ENCODE peak calls at places on chromosomes 1 and 21, in five cellular contexts. V is amygdala; N is lung; T is A172; A is CD8-positive, alpha-beta memory T cell. W is an unnamed sample.
A peak's percentile ranks its signal among the peaks of the same experiment; 100 is the strongest.

GRCh38 chr1:1344672-1345361 is 4.4 kb downstream of the DVL1 start:
- DNase-seq in V (no peak), N (no peak), T (peak; percentile 91), A (no peak), W (peak; percentile 81)

GRCh38 chr1:13807213-13807612 is 107.2 kb downstream of the PRDM2 start:
- DNase-seq in V (no peak), N (no peak), T (no peak), A (no peak), W (peak; percentile 7)

GRCh38 chr1:63691672-63692425 is 82.0 kb upstream of the ROR1 start:
- DNase-seq in V (peak; percentile 8), N (peak; percentile 72), T (peak; percentile 81), A (peak; percentile 16), W (peak; percentile 80)

GRCh38 chr1:212860713-212861581 is 2.9 kb downstream of the FLVCR1 start:
- DNase-seq in V (no peak), N (no peak), T (peak; percentile 21), A (no peak), W (peak; percentile 39)

GRCh38 chr1:41078616-41079015 is 57.1 kb upstream of the SLFNL1 start:
- DNase-seq in V (no peak), N (no peak), T (no peak), A (no peak), W (no peak)

GRCh38 chr1:109181085-109181806 is 32.5 kb upstream of the SARS1 start:
- DNase-seq in V (no peak), N (no peak), T (no peak), A (no peak), W (no peak)

GRCh38 chr1:172286629-172287076 is 133.8 kb upstream of the C1orf105 start:
- DNase-seq in V (no peak), N (no peak), T (peak; percentile 97), A (no peak), W (peak; percentile 98)

GRCh38 chr1:158002630-158003408 is 9.4 kb downstream of the KIRREL1 start:
- DNase-seq in V (no peak), N (no peak), T (no peak), A (no peak), W (peak; percentile 88)

GRCh38 chr1:145926706-145927072 is 595 bp downstream of the RBM8A start:
- DNase-seq in V (no peak), N (no peak), T (no peak), A (no peak), W (no peak)

GRCh38 chr1:175885247-175885646 is 141.9 kb upstream of the TNR start:
- DNase-seq in V (no peak), N (no peak), T (no peak), A (no peak), W (no peak)

GRCh38 chr1:54464477-54465146 is 58.4 kb upstream of the SSBP3 start:
- DNase-seq in V (no peak), N (no peak), T (peak; percentile 26), A (no peak), W (peak; percentile 44)

GRCh38 chr1:36861380-36861779 is 172.9 kb downstream of the GRIK3 start:
- DNase-seq in V (no peak), N (no peak), T (no peak), A (no peak), W (no peak)

GRCh38 chr1:207951652-207952051 is 40.7 kb upstream of the CD34 start:
- DNase-seq in V (no peak), N (no peak), T (no peak), A (no peak), W (no peak)

GRCh38 chr1:65260851-65261473 is 48.4 kb upstream of the DNAJC6 start:
- DNase-seq in V (peak; percentile 53), N (no peak), T (peak; percentile 73), A (no peak), W (peak; percentile 94)

GRCh38 chr21:33293811-33294216 is 27.6 kb downstream of the IL10RB start:
- DNase-seq in V (no peak), N (no peak), T (no peak), A (peak; percentile 48), W (no peak)

GRCh38 chr1:92480200-92480812 is 6.4 kb downstream of the GFI1 start:
- DNase-seq in V (no peak), N (no peak), T (no peak), A (no peak), W (no peak)

GRCh38 chr1:207647966-207648906 is 3.3 kb downstream of the CR1L start:
- DNase-seq in V (no peak), N (no peak), T (no peak), A (no peak), W (no peak)

GRCh38 chr1:59678065-59678808 is 136.5 kb upstream of the HOOK1 start:
- DNase-seq in V (no peak), N (no peak), T (no peak), A (no peak), W (no peak)

GRCh38 chr1:2290595-2291510 is 62.7 kb downstream of the SKI start:
- DNase-seq in V (peak; percentile 69), N (peak; percentile 87), T (peak; percentile 95), A (peak; percentile 76), W (peak; percentile 99)

GRCh38 chr21:22791986-22792560 is 1793.9 kb downstream of the NCAM2 start:
- DNase-seq in V (no peak), N (no peak), T (peak; percentile 38), A (peak; percentile 18), W (peak; percentile 52)

GRCh38 chr1:45552309-45552708 is 1.7 kb downstream of the AKR1A1 start:
- DNase-seq in V (no peak), N (peak; percentile 65), T (no peak), A (no peak), W (peak; percentile 27)

GRCh38 chr1:54135436-54136120 is 17.2 kb downstream of the CDCP2 start:
- DNase-seq in V (no peak), N (no peak), T (peak; percentile 74), A (no peak), W (peak; percentile 19)

GRCh38 chr1:86318431-86318830 is 77.7 kb downstream of the ODF2L start:
- DNase-seq in V (no peak), N (no peak), T (no peak), A (no peak), W (no peak)

GRCh38 chr1:10225573-10225972 is 15.2 kb downstream of the KIF1B start:
- DNase-seq in V (no peak), N (no peak), T (no peak), A (no peak), W (peak; percentile 75)

GRCh38 chr1:89757532-89757931 is 63.3 kb upstream of the LRRC8D start:
- DNase-seq in V (no peak), N (peak; percentile 36), T (no peak), A (peak; percentile 59), W (peak; percentile 17)

GRCh38 chr1:247077768-247078314 is 770 bp downstream of the ZNF670 start:
- DNase-seq in V (no peak), N (no peak), T (no peak), A (no peak), W (peak; percentile 32)

GRCh38 chr1:198967566-198967965 is 328.7 kb downstream of the PTPRC start:
- DNase-seq in V (no peak), N (no peak), T (no peak), A (no peak), W (no peak)

GRCh38 chr1:147167361-147167760 is 4.9 kb downstream of the PRKAB2 start:
- DNase-seq in V (no peak), N (no peak), T (peak; percentile 95), A (no peak), W (peak; percentile 97)

GRCh38 chr1:181318858-181319235 is 164.5 kb upstream of the CACNA1E start:
- DNase-seq in V (no peak), N (no peak), T (no peak), A (no peak), W (no peak)

GRCh38 chr1:48530727-48531351 is 58.8 kb upstream of the SPATA6 start:
- DNase-seq in V (no peak), N (peak; percentile 61), T (peak; percentile 55), A (no peak), W (peak; percentile 12)

GRCh38 chr1:9561429-9561828 is 22.2 kb downstream of the SLC25A33 start:
- DNase-seq in V (peak; percentile 7), N (no peak), T (peak; percentile 52), A (peak; percentile 40), W (peak; percentile 96)

GRCh38 chr1:87329051-87329755 is 523 bp downstream of the LMO4 start:
- DNase-seq in V (no peak), N (peak; percentile 49), T (no peak), A (peak; percentile 43), W (peak; percentile 58)

GRCh38 chr1:44934786-44935185 is 51.6 kb downstream of the EIF2B3 start:
- DNase-seq in V (no peak), N (no peak), T (no peak), A (no peak), W (no peak)

GRCh38 chr1:65942476-65942875 is 149.8 kb downstream of the PDE4B start:
- DNase-seq in V (no peak), N (no peak), T (no peak), A (no peak), W (no peak)

GRCh38 chr1:119544165-119544762 is 37.3 kb downstream of the HSD3B1 start:
- DNase-seq in V (no peak), N (no peak), T (no peak), A (no peak), W (no peak)

GRCh38 chr1:113217447-113218208 is 144.6 kb downstream of the LRIG2 start:
- DNase-seq in V (no peak), N (no peak), T (no peak), A (no peak), W (no peak)

GRCh38 chr1:165747632-165748452 is 20.8 kb downstream of the TMCO1 start:
- DNase-seq in V (no peak), N (no peak), T (no peak), A (no peak), W (no peak)

GRCh38 chr1:226209307-226210059 is 14.0 kb upstream of the MIXL1 start:
- DNase-seq in V (no peak), N (no peak), T (no peak), A (no peak), W (no peak)

GRCh38 chr1:197485790-197486189 is 217.7 kb downstream of the CRB1 start:
- DNase-seq in V (no peak), N (no peak), T (no peak), A (no peak), W (peak; percentile 75)